ENCODE peak calls at places on chromosomes 7 and 10, in five cellular contexts. U, P, B, W and K are unnamed samples.

GRCh38 chr10:132172091-132173066 is 14.4 kb upstream of the DPYSL4 start:
- DNase-seq in B (no peak), U (no peak), P (no peak), W (no peak), K (no peak)

GRCh38 chr7:24825315-24825917 is 68.2 kb upstream of the GSDME start:
- DNase-seq in P (no peak), B (no peak), U (no peak), W (no peak), K (no peak)

GRCh38 chr10:95268438-95268837 is 22.4 kb downstream of the PDLIM1 start:
- DNase-seq in P (no peak), B (no peak), W (no peak), U (peak), K (no peak)

GRCh38 chr7:29569648-29570047 is 6.0 kb downstream of the PRR15 start:
- DNase-seq in W (no peak), P (no peak), U (no peak), B (no peak), K (no peak)

GRCh38 chr7:79506481-79506880 is 53.0 kb upstream of the MAGI2 start:
- DNase-seq in B (no peak), U (peak), W (no peak), P (no peak), K (no peak)

GRCh38 chr7:25384820-25385560 is 156.7 kb upstream of the NPVF start:
- DNase-seq in B (no peak), P (no peak), U (no peak), W (no peak), K (no peak)

GRCh38 chr7:92609921-92610518 is 19.8 kb upstream of the FAM133B start:
- DNase-seq in U (peak), W (no peak), P (no peak), B (no peak), K (peak)

GRCh38 chr10:110524864-110525242 is 27.1 kb downstream of the DUSP5 start:
- DNase-seq in U (no peak), W (no peak), B (no peak), P (no peak), K (no peak)

GRCh38 chr10:44935201-44935960 is 24.2 kb upstream of the RASSF4 start:
- DNase-seq in P (no peak), W (no peak), U (peak), B (no peak), K (no peak)

GRCh38 chr7:96591159-96591899 is 118.3 kb downstream of the SEM1 start:
- DNase-seq in W (no peak), B (no peak), U (no peak), P (no peak), K (no peak)

GRCh38 chr7:138698281-138698680 is 2.9 kb downstream of the SVOPL start:
- DNase-seq in B (no peak), W (no peak), P (no peak), U (no peak), K (no peak)

GRCh38 chr10:119769886-119770285 is 44.0 kb downstream of the INPP5F start:
- DNase-seq in B (peak), U (peak), W (no peak), P (no peak), K (no peak)

GRCh38 chr10:31739759-31740158 is 188.9 kb downstream of the ARHGAP12 start:
- DNase-seq in P (no peak), U (peak), W (no peak), B (no peak), K (no peak)

GRCh38 chr7:5692112-5692844 is 89.2 kb downstream of the RNF216 start:
- DNase-seq in B (peak), U (peak), P (no peak), W (no peak), K (peak)

GRCh38 chr10:73937333-73938020 is 26.5 kb downstream of the PLAU start:
- DNase-seq in U (peak), W (no peak), P (no peak), B (no peak), K (no peak)

GRCh38 chr10:35822316-35822715 is 180.2 kb upstream of the FZD8 start:
- DNase-seq in B (no peak), P (peak), W (no peak), U (peak), K (no peak)

GRCh38 chr10:133264455-133264854 is 12.2 kb downstream of the ADAM8 start:
- DNase-seq in U (no peak), P (no peak), W (no peak), B (no peak), K (no peak)

GRCh38 chr10:33920351-33920750 is 585.9 kb upstream of the NRP1 start:
- DNase-seq in U (no peak), B (no peak), P (no peak), W (no peak), K (no peak)

GRCh38 chr10:88157981-88158465 is 294.6 kb downstream of the PTEN start:
- DNase-seq in B (peak), P (no peak), U (peak), W (no peak), K (no peak)

GRCh38 chr7:44119829-44120380 is 3.4 kb downstream of the POLD2 start:
- DNase-seq in U (no peak), P (no peak), B (no peak), W (no peak), K (no peak)

GRCh38 chr10:28875535-28876208 is 198.4 kb downstream of the BAMBI start:
- DNase-seq in P (no peak), U (no peak), W (no peak), B (no peak), K (no peak)

GRCh38 chr10:1360581-1361164 is 304.5 kb downstream of the WDR37 start:
- DNase-seq in P (no peak), U (no peak), W (no peak), B (no peak), K (no peak)

GRCh38 chr10:85444868-85445267 is 921.7 kb downstream of the GRID1 start:
- DNase-seq in U (no peak), W (no peak), B (no peak), P (no peak), K (no peak)

GRCh38 chr7:42143605-42144252 is 93.3 kb downstream of the GLI3 start:
- DNase-seq in P (no peak), W (no peak), B (no peak), U (peak), K (no peak)

GRCh38 chr10:118734477-118734876 is 20.3 kb downstream of the CACUL1 start:
- DNase-seq in P (no peak), B (no peak), W (no peak), U (peak), K (no peak)

GRCh38 chr7:92904292-92905131 is 68.1 kb upstream of the CDK6 start:
- DNase-seq in P (no peak), U (peak), B (peak), W (peak), K (peak)

GRCh38 chr10:92702301-92702916 is 12.7 kb downstream of the HHEX start:
- DNase-seq in P (no peak), W (no peak), B (no peak), U (no peak), K (no peak)

GRCh38 chr7:105769951-105770628 is 106.3 kb downstream of the ATXN7L1 start:
- DNase-seq in W (no peak), B (peak), U (peak), P (peak), K (no peak)

GRCh38 chr10:19843487-19843886 is 27.3 kb downstream of the PLXDC2 start:
- DNase-seq in B (no peak), P (no peak), W (no peak), U (peak), K (no peak)

GRCh38 chr10:131180086-131180485 is 131.4 kb downstream of the TCERG1L start:
- DNase-seq in B (no peak), W (no peak), P (no peak), U (no peak), K (no peak)

GRCh38 chr7:36784991-36785940 is 61.0 kb upstream of the AOAH start:
- DNase-seq in U (no peak), P (no peak), W (peak), B (no peak), K (no peak)

GRCh38 chr10:60426425-60426824 is 36.8 kb upstream of the ANK3 start:
- DNase-seq in P (no peak), B (no peak), U (peak), W (no peak), K (peak)

GRCh38 chr7:33050425-33051318 is 11.9 kb downstream of the NT5C3A start:
- DNase-seq in U (peak), B (peak), W (peak), P (no peak), K (peak)

GRCh38 chr7:52311886-52312285 is 723.5 kb upstream of the POM121L12 start:
- DNase-seq in U (no peak), P (no peak), W (no peak), B (no peak), K (no peak)

GRCh38 chr10:88755753-88756152 is 4.1 kb upstream of the LIPN start:
- DNase-seq in P (no peak), B (no peak), W (no peak), U (no peak), K (no peak)

GRCh38 chr10:92688927-92689662 is 660 bp upstream of the HHEX start:
- DNase-seq in P (peak), B (peak), W (no peak), U (peak), K (no peak)

GRCh38 chr7:90618880-90619279 is 22.8 kb downstream of the CDK14 start:
- DNase-seq in P (no peak), U (no peak), B (no peak), W (no peak), K (no peak)

GRCh38 chr10:44238212-44238611 is 146.7 kb downstream of the CXCL12 start:
- DNase-seq in P (no peak), W (no peak), B (no peak), U (no peak), K (no peak)

GRCh38 chr10:6603142-6604125 is 23.4 kb upstream of the PRKCQ start:
- DNase-seq in P (no peak), U (no peak), W (no peak), B (no peak), K (no peak)

GRCh38 chr10:70615784-70616511 is 13.4 kb upstream of the PRF1 start:
- DNase-seq in P (no peak), U (peak), W (no peak), B (no peak), K (no peak)